ENCODE peak calls at places on chromosome 20, in four cellular contexts. W, Z, X and Q are unnamed samples.

GRCh38 chr20:60009826-60010616 is 51.8 kb downstream of the CDH26 start:
- DNase-seq in X (no peak), Z (no peak), W (no peak), Q (no peak)

GRCh38 chr20:41436679-41437078 is 70.1 kb upstream of the EMILIN3 start:
- DNase-seq in X (no peak), W (peak), Z (no peak), Q (no peak)

GRCh38 chr20:17557675-17558006 is 12.2 kb upstream of the DSTN start:
- DNase-seq in W (peak), X (peak), Z (no peak), Q (peak)

GRCh38 chr20:41074441-41074840 is 45.8 kb downstream of the TOP1 start:
- DNase-seq in X (no peak), W (no peak), Z (no peak), Q (no peak)

GRCh38 chr20:33793011-33793931 is 17.9 kb upstream of the CHMP4B start:
- DNase-seq in Z (no peak), W (peak), X (peak), Q (no peak)

GRCh38 chr20:31849306-31849930 is 4.0 kb upstream of the FOXS1 start:
- DNase-seq in Z (peak), X (no peak), W (no peak), Q (no peak)

GRCh38 chr20:56347628-56348305 is 11.0 kb upstream of the FAM210B start:
- DNase-seq in W (no peak), Z (no peak), X (no peak), Q (no peak)

GRCh38 chr20:20369353-20370086 is 1.6 kb downstream of the INSM1 start:
- DNase-seq in W (no peak), Z (peak), X (no peak), Q (no peak)

GRCh38 chr20:39072132-39072531 is 110.0 kb downstream of the DHX35 start:
- DNase-seq in X (no peak), W (no peak), Z (no peak), Q (no peak)

GRCh38 chr20:47174844-47175243 is 181.7 kb downstream of the ZMYND8 start:
- DNase-seq in W (no peak), Z (no peak), X (no peak), Q (no peak)

GRCh38 chr20:4483481-4483880 is 238.2 kb upstream of the PRND start:
- DNase-seq in X (no peak), Z (no peak), W (peak), Q (no peak)

GRCh38 chr20:34083137-34083536 is 28.9 kb downstream of the EIF2S2 start:
- DNase-seq in W (peak), X (no peak), Z (no peak), Q (peak)

GRCh38 chr20:44780226-44780625 is 30.1 kb downstream of the RIMS4 start:
- DNase-seq in Z (no peak), W (peak), X (peak), Q (peak)

GRCh38 chr20:44773070-44773829 is 27.6 kb downstream of the KCNK15 start:
- DNase-seq in W (no peak), Z (no peak), X (no peak), Q (no peak)

GRCh38 chr20:44772636-44773035 is 27.0 kb downstream of the KCNK15 start:
- DNase-seq in W (no peak), Z (no peak), X (no peak), Q (no peak)

GRCh38 chr20:44781791-44782190 is 28.6 kb downstream of the RIMS4 start:
- DNase-seq in W (no peak), Z (no peak), X (no peak), Q (no peak)

GRCh38 chr20:44776977-44777376 is 31.3 kb downstream of the KCNK15 start:
- DNase-seq in W (peak), X (peak), Z (no peak), Q (peak)
- TF ChIP-seq MXI1 in W (no peak), X (no peak), Z (no peak), Q (no peak)

GRCh38 chr20:57627972-57628650 is 7.9 kb upstream of the ZBP1 start:
- DNase-seq in X (no peak), Z (no peak), W (peak), Q (no peak)
- TF ChIP-seq MXI1 in X (no peak), Z (no peak), W (no peak), Q (no peak)

GRCh38 chr20:54624701-54625472 is 149.5 kb downstream of the DOK5 start:
- DNase-seq in X (no peak), W (peak), Z (no peak), Q (no peak)

GRCh38 chr20:54625497-54625896 is 150.1 kb downstream of the DOK5 start:
- DNase-seq in W (no peak), X (no peak), Z (no peak), Q (no peak)

GRCh38 chr20:54619181-54619580 is 143.8 kb downstream of the DOK5 start:
- DNase-seq in W (no peak), Z (no peak), X (no peak), Q (no peak)

GRCh38 chr20:54622338-54623280 is 147.2 kb downstream of the DOK5 start:
- DNase-seq in W (peak), Z (no peak), X (no peak), Q (no peak)

GRCh38 chr20:54623923-54624569 is 148.7 kb downstream of the DOK5 start:
- DNase-seq in Z (no peak), W (no peak), X (no peak), Q (no peak)
- TF ChIP-seq MXI1 in Z (no peak), W (no peak), X (no peak), Q (no peak)

GRCh38 chr20:64079273-64080012 is at the start of gene RGS19:
- DNase-seq in Z (peak), W (peak), X (peak), Q (peak)
- TF ChIP-seq MXI1 in Z (peak), W (peak), X (peak), Q (no peak)

GRCh38 chr20:29876911-29877285 is 1380.6 kb upstream of the DEFB115 start:
- DNase-seq in Z (peak), W (no peak), X (no peak), Q (no peak)

GRCh38 chr20:29878777-29879442 is 1378.6 kb upstream of the DEFB115 start:
- DNase-seq in Z (peak), X (no peak), W (no peak), Q (no peak)

GRCh38 chr20:29873946-29874345 is 1383.5 kb upstream of the DEFB115 start:
- DNase-seq in Z (peak), W (peak), X (no peak), Q (peak)

GRCh38 chr20:29874476-29875202 is 1382.8 kb upstream of the DEFB115 start:
- DNase-seq in W (no peak), X (no peak), Z (peak), Q (peak)

GRCh38 chr20:29878281-29878741 is 1379.2 kb upstream of the DEFB115 start:
- DNase-seq in W (no peak), Z (peak), X (peak), Q (peak)
- TF ChIP-seq MXI1 in W (no peak), Z (peak), X (no peak), Q (no peak)

GRCh38 chr20:300345-300744 is 3.0 kb downstream of the ZCCHC3 start:
- DNase-seq in X (no peak), Z (no peak), W (no peak), Q (no peak)
- TF ChIP-seq MXI1 in X (no peak), Z (no peak), W (no peak), Q (no peak)

DNA sequence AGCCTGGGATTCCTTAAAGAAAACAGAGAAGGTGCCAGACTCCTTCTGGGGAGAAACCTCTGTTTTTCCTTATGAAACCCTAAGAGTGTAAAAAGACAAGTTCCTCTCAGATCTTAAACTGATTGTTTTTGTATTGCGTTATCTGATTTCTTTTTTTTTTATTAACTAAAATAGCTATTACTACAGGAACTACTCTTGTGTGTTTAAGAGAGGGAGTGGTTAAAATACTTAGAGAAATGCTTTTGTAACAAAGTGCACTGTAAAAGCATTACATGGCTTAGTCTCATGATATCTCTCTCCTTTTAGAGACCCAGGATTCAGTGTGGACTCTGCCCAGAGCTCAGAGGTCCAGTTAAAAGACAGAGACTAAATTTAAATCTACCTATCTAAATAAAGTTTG is 15.9 kb downstream of the PTGIS start:
- DNase-seq in Z (no peak), W (no peak), X (no peak), Q (no peak)
- TF ChIP-seq MXI1 in Z (no peak), W (no peak), X (no peak), Q (no peak)

GRCh38 chr20:51678041-51678697 is 90.0 kb downstream of the ATP9A start:
- DNase-seq in X (no peak), W (no peak), Z (peak), Q (no peak)
- TF ChIP-seq MXI1 in X (no peak), W (no peak), Z (peak), Q (no peak)